ENCODE peak calls at places on chromosomes 6 and 20, in seven cellular contexts. One of them, this sample, is unnamed.

GRCh38 chr6:32167761-32168262 is 3.4 kb downstream of the EGFL8 start:
- DNase-seq in epithelial cell of proximal tubule: no peak
- DNase-seq in neuronal stem cell: no peak
- DNase-seq in fibroblast of lung: no peak
- DNase-seq in aorta: peak
- DNase-seq in fibroblast of pulmonary artery: no peak
- DNase-seq in stimulated activated CD8-positive, alpha-beta memory T cell treated with anti-CD3 and anti-CD28 coated beads, Interleukin-2, amount 100 ng/mL, for 1 hour: no peak
- DNase-seq in this sample: peak

GRCh38 chr6:44630125-44631028 is 242.9 kb downstream of the CDC5L start:
- DNase-seq in epithelial cell of proximal tubule: no peak
- DNase-seq in neuronal stem cell: peak
- DNase-seq in fibroblast of lung: peak
- DNase-seq in aorta: no peak
- DNase-seq in fibroblast of pulmonary artery: peak
- DNase-seq in stimulated activated CD8-positive, alpha-beta memory T cell treated with anti-CD3 and anti-CD28 coated beads, Interleukin-2, amount 100 ng/mL, for 1 hour: no peak
- DNase-seq in this sample: no peak

GRCh38 chr6:107611060-107611824 is 121.3 kb downstream of the SOBP start:
- DNase-seq in epithelial cell of proximal tubule: no peak
- DNase-seq in neuronal stem cell: peak
- DNase-seq in fibroblast of lung: no peak
- DNase-seq in aorta: no peak
- DNase-seq in fibroblast of pulmonary artery: peak
- DNase-seq in stimulated activated CD8-positive, alpha-beta memory T cell treated with anti-CD3 and anti-CD28 coated beads, Interleukin-2, amount 100 ng/mL, for 1 hour: no peak
- DNase-seq in this sample: no peak

GRCh38 chr6:37209461-37210205 is 39.7 kb downstream of the PIM1 start:
- DNase-seq in epithelial cell of proximal tubule: no peak
- DNase-seq in neuronal stem cell: no peak
- DNase-seq in fibroblast of lung: no peak
- DNase-seq in aorta: no peak
- DNase-seq in fibroblast of pulmonary artery: no peak
- DNase-seq in stimulated activated CD8-positive, alpha-beta memory T cell treated with anti-CD3 and anti-CD28 coated beads, Interleukin-2, amount 100 ng/mL, for 1 hour: no peak
- DNase-seq in this sample: no peak

GRCh38 chr20:57918546-57918945 is 208.7 kb upstream of the PMEPA1 start:
- DNase-seq in epithelial cell of proximal tubule: no peak
- DNase-seq in neuronal stem cell: no peak
- DNase-seq in fibroblast of lung: no peak
- DNase-seq in aorta: no peak
- DNase-seq in fibroblast of pulmonary artery: no peak
- DNase-seq in stimulated activated CD8-positive, alpha-beta memory T cell treated with anti-CD3 and anti-CD28 coated beads, Interleukin-2, amount 100 ng/mL, for 1 hour: no peak
- DNase-seq in this sample: no peak

GRCh38 chr6:12440981-12441380 is 150.8 kb downstream of the EDN1 start:
- DNase-seq in epithelial cell of proximal tubule: no peak
- DNase-seq in neuronal stem cell: peak
- DNase-seq in fibroblast of lung: peak
- DNase-seq in aorta: no peak
- DNase-seq in fibroblast of pulmonary artery: peak
- DNase-seq in stimulated activated CD8-positive, alpha-beta memory T cell treated with anti-CD3 and anti-CD28 coated beads, Interleukin-2, amount 100 ng/mL, for 1 hour: no peak
- DNase-seq in this sample: no peak

GRCh38 chr6:152380351-152380767 is 256.8 kb downstream of the SYNE1 start:
- DNase-seq in epithelial cell of proximal tubule: no peak
- DNase-seq in neuronal stem cell: no peak
- DNase-seq in fibroblast of lung: peak
- DNase-seq in aorta: no peak
- DNase-seq in fibroblast of pulmonary artery: peak
- DNase-seq in stimulated activated CD8-positive, alpha-beta memory T cell treated with anti-CD3 and anti-CD28 coated beads, Interleukin-2, amount 100 ng/mL, for 1 hour: no peak
- DNase-seq in this sample: no peak

GRCh38 chr6:155381856-155382690 is 67.8 kb upstream of the TFB1M start:
- DNase-seq in epithelial cell of proximal tubule: no peak
- DNase-seq in neuronal stem cell: no peak
- DNase-seq in fibroblast of lung: peak
- DNase-seq in aorta: no peak
- DNase-seq in fibroblast of pulmonary artery: peak
- DNase-seq in stimulated activated CD8-positive, alpha-beta memory T cell treated with anti-CD3 and anti-CD28 coated beads, Interleukin-2, amount 100 ng/mL, for 1 hour: no peak
- DNase-seq in this sample: no peak

GRCh38 chr6:39377530-39377929 is 55.0 kb upstream of the KCNK16 start:
- DNase-seq in epithelial cell of proximal tubule: peak
- DNase-seq in neuronal stem cell: peak
- DNase-seq in fibroblast of lung: peak
- DNase-seq in aorta: no peak
- DNase-seq in fibroblast of pulmonary artery: peak
- DNase-seq in stimulated activated CD8-positive, alpha-beta memory T cell treated with anti-CD3 and anti-CD28 coated beads, Interleukin-2, amount 100 ng/mL, for 1 hour: no peak
- DNase-seq in this sample: no peak